ENCODE peak calls at places on chromosomes 16 and 17, in ten cellular contexts. One of them, this sample, is unnamed. For H3K4me1, the result is how much of the 10 kb centered on the place peaks cover.

GRCh38 chr16:84618428-84619102 is 687 bp upstream of the COTL1 start:
- DNase-seq in IMR-90: peak
- DNase-seq in HCT116: peak
- DNase-seq in Karpas-422: peak
- DNase-seq in mammary epithelial cell: peak
- DNase-seq in MM.1S: no peak
- DNase-seq in lower lobe of right lung: no peak
- DNase-seq in effector memory CD4-positive, alpha-beta T cell: no peak
- DNase-seq in psoas muscle: no peak
- DNase-seq in GM12878: no peak
- DNase-seq in this sample: peak

GRCh38 chr16:3022697-3023414 is 886 bp downstream of the HCFC1R1 start:
- DNase-seq in IMR-90: peak
- DNase-seq in HCT116: no peak
- DNase-seq in Karpas-422: peak
- DNase-seq in mammary epithelial cell: no peak
- DNase-seq in MM.1S: peak
- DNase-seq in lower lobe of right lung: no peak
- DNase-seq in effector memory CD4-positive, alpha-beta T cell: no peak
- DNase-seq in psoas muscle: peak
- DNase-seq in GM12878: no peak
- DNase-seq in this sample: peak

GRCh38 chr17:52170963-52171572 is 12.6 kb upstream of the CA10 start:
- DNase-seq in IMR-90: no peak
- DNase-seq in HCT116: no peak
- DNase-seq in Karpas-422: peak
- DNase-seq in mammary epithelial cell: peak
- DNase-seq in MM.1S: no peak
- DNase-seq in lower lobe of right lung: no peak
- DNase-seq in effector memory CD4-positive, alpha-beta T cell: no peak
- DNase-seq in psoas muscle: no peak
- DNase-seq in GM12878: no peak
- DNase-seq in this sample: no peak

GRCh38 chr16:29809850-29810698 is 1.9 kb upstream of the PRRT2 start:
- DNase-seq in IMR-90: no peak
- DNase-seq in HCT116: no peak
- DNase-seq in Karpas-422: peak
- DNase-seq in mammary epithelial cell: no peak
- DNase-seq in MM.1S: no peak
- DNase-seq in lower lobe of right lung: no peak
- DNase-seq in effector memory CD4-positive, alpha-beta T cell: no peak
- DNase-seq in psoas muscle: peak
- DNase-seq in GM12878: no peak
- DNase-seq in this sample: peak

GRCh38 chr17:44961921-44962350 is 6.2 kb downstream of the C1QL1 start:
- DNase-seq in IMR-90: no peak
- DNase-seq in HCT116: no peak
- DNase-seq in Karpas-422: peak
- DNase-seq in mammary epithelial cell: no peak
- DNase-seq in MM.1S: no peak
- DNase-seq in lower lobe of right lung: no peak
- DNase-seq in effector memory CD4-positive, alpha-beta T cell: no peak
- DNase-seq in psoas muscle: no peak
- DNase-seq in GM12878: no peak
- DNase-seq in this sample: peak

GRCh38 chr17:37322826-37323561 is 52.8 kb upstream of the C17orf78 start:
- DNase-seq in IMR-90: no peak
- DNase-seq in HCT116: no peak
- DNase-seq in Karpas-422: no peak
- DNase-seq in mammary epithelial cell: no peak
- DNase-seq in MM.1S: no peak
- DNase-seq in lower lobe of right lung: no peak
- DNase-seq in effector memory CD4-positive, alpha-beta T cell: no peak
- DNase-seq in psoas muscle: no peak
- DNase-seq in GM12878: no peak
- DNase-seq in this sample: no peak

GRCh38 chr17:17663160-17664072 is 17.8 kb upstream of the RAI1 start:
- DNase-seq in IMR-90: peak
- DNase-seq in HCT116: peak
- DNase-seq in Karpas-422: peak
- DNase-seq in mammary epithelial cell: peak
- DNase-seq in MM.1S: no peak
- DNase-seq in lower lobe of right lung: peak
- DNase-seq in effector memory CD4-positive, alpha-beta T cell: peak
- DNase-seq in psoas muscle: peak
- DNase-seq in GM12878: peak
- DNase-seq in this sample: peak

GRCh38 chr17:73514146-73514863 is 129.9 kb downstream of the SDK2 start:
- DNase-seq in IMR-90: no peak
- DNase-seq in HCT116: no peak
- DNase-seq in Karpas-422: no peak
- DNase-seq in mammary epithelial cell: no peak
- DNase-seq in MM.1S: no peak
- DNase-seq in lower lobe of right lung: no peak
- DNase-seq in effector memory CD4-positive, alpha-beta T cell: no peak
- DNase-seq in psoas muscle: no peak
- DNase-seq in GM12878: no peak
- DNase-seq in this sample: no peak

GRCh38 chr17:48439875-48440505 is 10.0 kb upstream of the SKAP1 start:
- DNase-seq in IMR-90: no peak
- DNase-seq in HCT116: no peak
- DNase-seq in Karpas-422: peak
- DNase-seq in mammary epithelial cell: no peak
- DNase-seq in MM.1S: peak
- DNase-seq in lower lobe of right lung: no peak
- DNase-seq in effector memory CD4-positive, alpha-beta T cell: peak
- DNase-seq in psoas muscle: no peak
- DNase-seq in GM12878: no peak
- DNase-seq in this sample: no peak

GRCh38 chr17:44155488-44155887 is 13.8 kb downstream of the HROB start:
- DNase-seq in IMR-90: no peak
- DNase-seq in HCT116: no peak
- DNase-seq in Karpas-422: no peak
- DNase-seq in mammary epithelial cell: no peak
- DNase-seq in MM.1S: no peak
- DNase-seq in lower lobe of right lung: no peak
- DNase-seq in effector memory CD4-positive, alpha-beta T cell: no peak
- DNase-seq in psoas muscle: no peak
- DNase-seq in GM12878: no peak
- DNase-seq in this sample: no peak

GRCh38 chr16:64858076-64858475 is 263.8 kb downstream of the CDH11 start:
- DNase-seq in IMR-90: peak
- DNase-seq in HCT116: no peak
- DNase-seq in Karpas-422: no peak
- DNase-seq in mammary epithelial cell: no peak
- DNase-seq in MM.1S: no peak
- DNase-seq in lower lobe of right lung: no peak
- DNase-seq in effector memory CD4-positive, alpha-beta T cell: no peak
- DNase-seq in psoas muscle: no peak
- DNase-seq in GM12878: no peak
- DNase-seq in this sample: no peak

GRCh38 chr17:65759532-65759931 is 198.1 kb upstream of the AXIN2 start:
- DNase-seq in IMR-90: no peak
- DNase-seq in HCT116: no peak
- DNase-seq in Karpas-422: no peak
- DNase-seq in mammary epithelial cell: no peak
- DNase-seq in MM.1S: no peak
- DNase-seq in lower lobe of right lung: no peak
- DNase-seq in effector memory CD4-positive, alpha-beta T cell: no peak
- DNase-seq in psoas muscle: no peak
- DNase-seq in GM12878: no peak
- DNase-seq in this sample: no peak

GRCh38 chr16:10080031-10080772 is 102.0 kb downstream of the GRIN2A start:
- DNase-seq in IMR-90: no peak
- DNase-seq in HCT116: peak
- DNase-seq in Karpas-422: no peak
- DNase-seq in mammary epithelial cell: peak
- DNase-seq in MM.1S: no peak
- DNase-seq in lower lobe of right lung: no peak
- DNase-seq in effector memory CD4-positive, alpha-beta T cell: no peak
- DNase-seq in psoas muscle: no peak
- DNase-seq in GM12878: no peak
- DNase-seq in this sample: peak

GRCh38 chr17:72884066-72884465 is 208.4 kb downstream of the SLC39A11 start:
- DNase-seq in IMR-90: no peak
- DNase-seq in HCT116: no peak
- DNase-seq in Karpas-422: no peak
- DNase-seq in mammary epithelial cell: no peak
- DNase-seq in MM.1S: no peak
- DNase-seq in lower lobe of right lung: no peak
- DNase-seq in effector memory CD4-positive, alpha-beta T cell: no peak
- DNase-seq in psoas muscle: no peak
- DNase-seq in GM12878: no peak
- DNase-seq in this sample: no peak

GRCh38 chr16:78353610-78354009 is 254.2 kb downstream of the WWOX start:
- DNase-seq in IMR-90: no peak
- DNase-seq in HCT116: no peak
- DNase-seq in Karpas-422: no peak
- DNase-seq in mammary epithelial cell: no peak
- DNase-seq in MM.1S: no peak
- DNase-seq in lower lobe of right lung: no peak
- DNase-seq in effector memory CD4-positive, alpha-beta T cell: no peak
- DNase-seq in psoas muscle: no peak
- DNase-seq in GM12878: no peak
- DNase-seq in this sample: no peak

GRCh38 chr17:72788950-72789585 is 303.4 kb downstream of the SLC39A11 start:
- DNase-seq in IMR-90: peak
- DNase-seq in HCT116: no peak
- DNase-seq in Karpas-422: no peak
- DNase-seq in mammary epithelial cell: no peak
- DNase-seq in MM.1S: no peak
- DNase-seq in lower lobe of right lung: no peak
- DNase-seq in effector memory CD4-positive, alpha-beta T cell: no peak
- DNase-seq in psoas muscle: no peak
- DNase-seq in GM12878: no peak
- DNase-seq in this sample: no peak

DNA sequence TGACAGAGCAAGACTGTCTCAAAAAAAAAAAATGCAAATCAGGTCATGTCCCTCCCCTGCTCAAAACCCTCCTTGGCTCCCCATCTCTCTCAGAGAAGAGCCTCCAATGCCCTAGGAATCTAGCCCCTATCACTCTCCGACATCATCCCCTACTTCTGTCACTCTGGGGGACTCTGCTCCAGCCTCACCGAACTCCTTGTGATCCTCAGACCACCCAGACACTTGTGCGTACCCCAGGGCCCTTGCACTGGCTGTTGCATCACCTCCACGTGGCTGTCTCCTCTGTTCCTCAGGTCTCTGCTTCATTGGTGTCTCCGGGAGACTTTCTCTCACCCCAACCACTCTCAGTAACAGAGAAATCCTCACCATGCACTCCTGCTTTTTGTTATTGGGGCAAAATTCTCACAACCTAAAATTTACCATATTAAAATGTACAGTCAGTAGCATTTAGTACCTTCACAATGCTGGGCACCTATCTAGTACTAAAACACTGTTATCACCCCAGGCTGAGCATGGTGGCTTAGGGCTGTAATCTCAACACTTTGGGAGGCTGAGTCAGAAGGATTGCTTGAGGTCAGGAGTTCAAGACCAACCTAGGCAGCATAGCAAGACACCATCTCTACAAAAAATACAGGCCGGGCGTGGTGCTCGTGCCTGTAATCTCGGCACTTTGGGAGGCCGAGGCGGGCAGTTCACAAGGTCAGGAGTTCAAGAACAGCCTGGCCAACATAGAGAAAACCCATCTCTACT is 15.2 kb downstream of the PLA2G10 start:
- DNase-seq in IMR-90: no peak
- DNase-seq in HCT116: no peak
- DNase-seq in Karpas-422: no peak
- DNase-seq in mammary epithelial cell: no peak
- DNase-seq in MM.1S: no peak
- DNase-seq in lower lobe of right lung: no peak
- DNase-seq in effector memory CD4-positive, alpha-beta T cell: no peak
- DNase-seq in psoas muscle: no peak
- DNase-seq in GM12878: no peak
- DNase-seq in this sample: no peak
- H3K4me1 ChIP-seq in IMR-90: under half
- H3K4me1 ChIP-seq in HCT116: under half
- H3K4me1 ChIP-seq in Karpas-422: under half
- H3K4me1 ChIP-seq in mammary epithelial cell: under half
- H3K4me1 ChIP-seq in MM.1S: under half
- H3K4me1 ChIP-seq in lower lobe of right lung: under half
- H3K4me1 ChIP-seq in effector memory CD4-positive, alpha-beta T cell: under half
- H3K4me1 ChIP-seq in psoas muscle: under half
- H3K4me1 ChIP-seq in GM12878: under half
- H3K4me1 ChIP-seq in this sample: under half

GRCh38 chr16:89970011-89970410 is 21.5 kb downstream of the DEF8 start:
- DNase-seq in IMR-90: no peak
- DNase-seq in HCT116: no peak
- DNase-seq in Karpas-422: peak
- DNase-seq in mammary epithelial cell: no peak
- DNase-seq in MM.1S: no peak
- DNase-seq in lower lobe of right lung: no peak
- DNase-seq in effector memory CD4-positive, alpha-beta T cell: no peak
- DNase-seq in psoas muscle: no peak
- DNase-seq in GM12878: no peak
- DNase-seq in this sample: no peak
- H3K4me1 ChIP-seq in IMR-90: under half
- H3K4me1 ChIP-seq in HCT116: under half
- H3K4me1 ChIP-seq in Karpas-422: under half
- H3K4me1 ChIP-seq in mammary epithelial cell: under half
- H3K4me1 ChIP-seq in MM.1S: under half
- H3K4me1 ChIP-seq in lower lobe of right lung: under half
- H3K4me1 ChIP-seq in effector memory CD4-positive, alpha-beta T cell: under half
- H3K4me1 ChIP-seq in psoas muscle: under half
- H3K4me1 ChIP-seq in GM12878: under half
- H3K4me1 ChIP-seq in this sample: under half

DNA sequence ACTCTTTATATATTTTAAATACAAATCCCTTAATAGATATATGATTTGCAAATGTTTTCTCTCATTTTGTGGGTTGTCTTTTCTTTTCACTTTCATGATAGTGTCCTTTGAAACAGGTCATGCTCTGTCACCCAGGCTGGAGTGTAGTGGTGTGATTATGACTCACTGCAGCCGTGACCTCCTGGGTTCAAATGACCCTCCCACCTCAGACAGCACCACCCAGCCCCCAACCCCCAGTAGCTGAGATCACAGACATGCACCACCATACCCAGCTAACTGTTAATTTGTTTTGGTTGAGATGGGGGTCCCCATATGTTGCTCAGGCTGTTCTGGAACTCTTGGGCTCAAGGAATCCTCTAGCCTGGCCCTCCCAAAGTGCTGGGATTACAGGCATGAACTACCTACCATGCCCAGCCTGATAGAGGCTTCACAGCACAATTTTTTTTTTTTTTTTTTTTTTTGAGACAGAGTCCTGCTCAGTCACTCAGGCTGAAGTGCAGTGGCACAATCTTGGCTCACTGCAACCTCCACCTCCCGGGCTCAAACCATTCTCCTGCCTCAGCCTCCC is 18.5 kb upstream of the TMIGD1 start:
- DNase-seq in IMR-90: no peak
- DNase-seq in HCT116: no peak
- DNase-seq in Karpas-422: no peak
- DNase-seq in mammary epithelial cell: no peak
- DNase-seq in MM.1S: no peak
- DNase-seq in lower lobe of right lung: no peak
- DNase-seq in effector memory CD4-positive, alpha-beta T cell: no peak
- DNase-seq in psoas muscle: no peak
- DNase-seq in GM12878: no peak
- DNase-seq in this sample: no peak
- H3K4me1 ChIP-seq in IMR-90: under half
- H3K4me1 ChIP-seq in HCT116: under half
- H3K4me1 ChIP-seq in Karpas-422: under half
- H3K4me1 ChIP-seq in mammary epithelial cell: under half
- H3K4me1 ChIP-seq in MM.1S: under half
- H3K4me1 ChIP-seq in lower lobe of right lung: under half
- H3K4me1 ChIP-seq in effector memory CD4-positive, alpha-beta T cell: under half
- H3K4me1 ChIP-seq in psoas muscle: under half
- H3K4me1 ChIP-seq in GM12878: under half
- H3K4me1 ChIP-seq in this sample: under half

GRCh38 chr17:71430281-71430680 is 690.5 kb upstream of the SOX9 start:
- DNase-seq in IMR-90: no peak
- DNase-seq in HCT116: no peak
- DNase-seq in Karpas-422: no peak
- DNase-seq in mammary epithelial cell: no peak
- DNase-seq in MM.1S: no peak
- DNase-seq in lower lobe of right lung: no peak
- DNase-seq in effector memory CD4-positive, alpha-beta T cell: no peak
- DNase-seq in psoas muscle: no peak
- DNase-seq in GM12878: no peak
- DNase-seq in this sample: no peak
- H3K4me1 ChIP-seq in IMR-90: under half
- H3K4me1 ChIP-seq in HCT116: under half
- H3K4me1 ChIP-seq in Karpas-422: under half
- H3K4me1 ChIP-seq in mammary epithelial cell: under half
- H3K4me1 ChIP-seq in MM.1S: under half
- H3K4me1 ChIP-seq in lower lobe of right lung: under half
- H3K4me1 ChIP-seq in effector memory CD4-positive, alpha-beta T cell: under half
- H3K4me1 ChIP-seq in psoas muscle: under half
- H3K4me1 ChIP-seq in GM12878: under half
- H3K4me1 ChIP-seq in this sample: under half

This sample was measured in aorta.